ENCODE peak calls at places on chromosome 10, in four cellular contexts. Z is ovary, W is PC-3, H is H1. Y is an unnamed sample.
A peak's percentile ranks its signal among the peaks of the same experiment; 100 is the strongest.

GRCh38 chr10:87931836-87932230 is 68.4 kb downstream of the PTEN start:
- DNase-seq in Z (no peak), W (no peak), H (no peak), Y (no peak)

GRCh38 chr10:86960003-86960862 is 1.8 kb downstream of the SNCG start:
- DNase-seq in Z (no peak), W (peak; percentile 71), H (no peak), Y (peak; percentile 78)

GRCh38 chr10:18681366-18681765 is 22.1 kb downstream of the ARL5B start:
- DNase-seq in Z (no peak), W (peak; percentile 14), H (no peak), Y (no peak)

GRCh38 chr10:72340911-72341310 is 13.8 kb downstream of the DNAJB12 start:
- DNase-seq in Z (no peak), W (no peak), H (no peak), Y (no peak)

GRCh38 chr10:33025910-33026309 is 67.9 kb upstream of the ITGB1 start:
- DNase-seq in Z (no peak), W (no peak), H (no peak), Y (no peak)

GRCh38 chr10:30088178-30088577 is 28.8 kb upstream of the JCAD start:
- DNase-seq in Z (no peak), W (no peak), H (no peak), Y (no peak)

GRCh38 chr10:359093-359492 is 223.8 kb downstream of the ZMYND11 start:
- DNase-seq in Z (no peak), W (no peak), H (no peak), Y (peak; percentile 38)

GRCh38 chr10:6973904-6974303 is 393.8 kb upstream of the PRKCQ start:
- DNase-seq in Z (no peak), W (no peak), H (no peak), Y (peak; percentile 72)

GRCh38 chr10:43220971-43221418 is 45.9 kb downstream of the RASGEF1A start:
- DNase-seq in Z (no peak), W (no peak), H (no peak), Y (no peak)

GRCh38 chr10:43204943-43205671 is 61.8 kb downstream of the RASGEF1A start:
- DNase-seq in Z (no peak), W (peak; percentile 70), H (no peak), Y (peak; percentile 88)

DNA sequence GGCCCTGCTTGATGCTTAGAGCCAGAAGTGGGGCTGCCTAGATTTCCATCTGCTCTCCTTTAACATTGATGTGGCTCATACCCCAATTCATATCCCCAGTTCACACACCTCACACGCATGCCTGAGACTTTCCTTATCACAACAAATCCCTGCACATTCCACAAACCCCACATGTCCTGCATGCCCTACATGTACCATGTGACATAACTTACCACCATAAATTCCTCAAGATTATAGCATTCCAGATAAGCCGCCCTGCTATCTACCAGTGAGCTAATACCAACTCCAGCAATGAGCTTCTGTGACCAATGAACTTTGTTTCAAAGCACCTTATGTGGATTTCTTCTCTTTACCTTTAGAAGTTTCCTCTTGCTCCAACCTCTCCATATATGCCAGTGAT is 104.7 kb upstream of the RAB11FIP2 start:
- DNase-seq in Z (no peak), W (no peak), H (no peak), Y (no peak)
- H3K27ac ChIP-seq in Z (no peak overlapping the region), W (no peak overlapping the region), H (no peak overlapping the region), Y (no peak overlapping the region)

GRCh38 chr10:98563811-98564210 is 117.1 kb upstream of the HPS1 start:
- DNase-seq in Z (no peak), W (no peak), H (no peak), Y (no peak)

GRCh38 chr10:98572594-98572993 is 125.9 kb upstream of the HPS1 start:
- DNase-seq in Z (no peak), W (no peak), H (no peak), Y (no peak)

GRCh38 chr10:98569878-98570277 is 123.1 kb upstream of the HPS1 start:
- DNase-seq in Z (no peak), W (no peak), H (no peak), Y (no peak)

GRCh38 chr10:98570764-98571163 is 124.0 kb upstream of the HPS1 start:
- DNase-seq in Z (no peak), W (no peak), H (no peak), Y (no peak)

DNA sequence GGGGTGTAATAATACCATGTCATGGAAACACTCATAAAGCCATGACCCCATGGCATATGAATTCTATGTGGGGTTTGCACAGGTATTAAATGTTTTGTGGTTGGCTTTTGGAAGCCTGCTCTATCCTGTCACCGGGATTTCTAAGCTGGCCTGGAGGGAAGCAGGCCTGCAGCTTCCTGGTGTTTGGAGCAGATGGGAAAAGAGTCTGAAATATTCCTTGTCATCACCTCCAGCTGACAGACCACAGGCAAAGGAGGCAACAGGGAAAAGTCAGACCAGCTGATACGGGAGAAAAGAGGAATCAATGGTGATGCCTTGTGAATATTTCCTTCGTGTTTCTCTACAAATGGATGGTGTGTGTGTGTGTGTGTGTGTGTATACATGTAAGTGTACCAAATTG is 120.7 kb upstream of the HPS1 start:
- DNase-seq in Z (no peak), W (no peak), H (no peak), Y (no peak)
- H3K9me3 ChIP-seq in Z (no peaks in the 10 kb centered on the region), W (no peaks in the 10 kb centered on the region), H (no peaks in the 10 kb centered on the region), Y (no peaks in the 10 kb centered on the region)

GRCh38 chr10:3423411-3423810 is 250.8 kb upstream of the PITRM1 start:
- DNase-seq in Z (no peak), W (no peak), H (no peak), Y (no peak)
- H3K27ac ChIP-seq in Z (no peak overlapping the region), W (no peak overlapping the region), H (no peak overlapping the region), Y (no peak overlapping the region)

GRCh38 chr10:133590226-133590969 is 25.0 kb upstream of the SYCE1 start:
- DNase-seq in Z (no peak), W (no peak), H (no peak), Y (no peak)
- H3K9me3 ChIP-seq in Z (no peaks in the 10 kb centered on the region), W (no peaks in the 10 kb centered on the region), H (peaks cover 50% of the 10 kb centered on the region), Y (peaks cover under 1% of the 10 kb centered on the region)

GRCh38 chr10:69060127-69060798 is 27.6 kb upstream of the SRGN start:
- DNase-seq in Z (no peak), W (no peak), H (no peak), Y (no peak)

GRCh38 chr10:69057951-69058297 is 30.0 kb upstream of the SRGN start:
- DNase-seq in Z (no peak), W (no peak), H (no peak), Y (no peak)

GRCh38 chr10:69064762-69065328 is 23.1 kb upstream of the SRGN start:
- DNase-seq in Z (no peak), W (no peak), H (no peak), Y (no peak)

GRCh38 chr10:69057261-69057950 is 30.5 kb upstream of the SRGN start:
- DNase-seq in Z (no peak), W (no peak), H (no peak), Y (peak; percentile 88)

GRCh38 chr10:69061305-69062161 is 26.4 kb upstream of the SRGN start:
- DNase-seq in Z (peak; percentile 30), W (peak; percentile 100), H (no peak), Y (peak; percentile 88)
- H3K27ac ChIP-seq in Z (peak overlapping the region; percentile 52), W (peak overlapping the region; percentile 89), H (no peak overlapping the region), Y (peak overlapping the region; percentile 94)

GRCh38 chr10:132111871-132112341 is 46.2 kb downstream of the JAKMIP3 start:
- DNase-seq in Z (peak; percentile 6), W (no peak), H (no peak), Y (peak; percentile 63)
- H3K9me3 ChIP-seq in Z (no peaks in the 10 kb centered on the region), W (no peaks in the 10 kb centered on the region), H (no peaks in the 10 kb centered on the region), Y (no peaks in the 10 kb centered on the region)

Y was measured in spleen.